ENCODE peak calls at places on chromosomes 5 and 9, in six cellular contexts. N is mammary epithelial cell; W is left kidney; Q is hippocampal formation; Z is neural crest cell; H is stimulated activated CD4-positive, alpha-beta T cell treated with anti-CD3 and anti-CD28 coated beads, Interleukin-15, amount 100 ng/mL, for 1 hour. S is an unnamed sample.

GRCh38 chr5:67233075-67233474 is 36.5 kb upstream of the CD180 start:
- DNase-seq in Q (no peak), Z (no peak), W (no peak), N (no peak), H (no peak), S (peak; percentile 29)

GRCh38 chr9:129322022-129322621 is 144.1 kb upstream of the IER5L start:
- DNase-seq in Q (no peak), Z (no peak), N (no peak), W (no peak), H (no peak), S (no peak)

GRCh38 chr5:26737763-26738162 is 300.6 kb downstream of the CDH9 start:
- DNase-seq in N (no peak), Q (no peak), W (no peak), Z (no peak), H (no peak), S (no peak)

GRCh38 chr9:7844283-7844682 is 44.7 kb upstream of the DMAC1 start:
- DNase-seq in H (no peak), N (no peak), Q (peak; percentile 68), W (peak; percentile 30), Z (no peak), S (peak; percentile 5)

GRCh38 chr9:88691811-88692210 is 156.8 kb downstream of the NXNL2 start:
- DNase-seq in W (no peak), Z (no peak), N (peak; percentile 23), H (no peak), Q (no peak), S (peak; percentile 69)

GRCh38 chr9:83449166-83449565 is 89.0 kb downstream of the FRMD3 start:
- DNase-seq in W (peak; percentile 62), Z (no peak), N (no peak), Q (no peak), H (no peak), S (no peak)

GRCh38 chr5:66741394-66741793 is 145.2 kb downstream of the MAST4 start:
- DNase-seq in W (no peak), H (no peak), Z (no peak), N (no peak), Q (no peak), S (no peak)

GRCh38 chr5:60814498-60814897 is 29.6 kb downstream of the ELOVL7 start:
- DNase-seq in N (no peak), Z (no peak), W (no peak), Q (no peak), H (no peak), S (no peak)

GRCh38 chr9:133160742-133161541 is 2.8 kb downstream of the GBGT1 start:
- DNase-seq in W (peak; percentile 80), H (no peak), N (peak; percentile 64), Q (peak; percentile 27), Z (peak; percentile 40), S (peak; percentile 85)

GRCh38 chr5:43215073-43215631 is 23.1 kb downstream of the NIM1K start:
- DNase-seq in W (no peak), N (peak; percentile 37), Q (no peak), H (no peak), Z (no peak), S (peak; percentile 58)

GRCh38 chr5:127950707-127951356 is 132.7 kb upstream of the SLC12A2 start:
- DNase-seq in W (peak; percentile 79), N (no peak), Z (no peak), Q (no peak), H (no peak), S (peak; percentile 36)

GRCh38 chr9:79301549-79301948 is 270.2 kb upstream of the TLE4 start:
- DNase-seq in Z (no peak), W (peak; percentile 67), Q (no peak), H (no peak), N (no peak), S (no peak)

GRCh38 chr9:124037790-124038189 is 26.2 kb downstream of the LHX2 start:
- DNase-seq in N (no peak), Q (no peak), W (no peak), Z (no peak), H (no peak), S (no peak)

GRCh38 chr5:34627794-34628193 is 28.3 kb upstream of the RAI14 start:
- DNase-seq in N (peak; percentile 23), Q (no peak), H (no peak), W (no peak), Z (no peak), S (peak; percentile 69)

GRCh38 chr5:56161446-56161838 is 71.7 kb downstream of the ANKRD55 start:
- DNase-seq in N (no peak), Z (no peak), H (no peak), Q (no peak), W (no peak), S (no peak)

GRCh38 chr5:126448720-126449119 is 25.5 kb downstream of the GRAMD2B start:
- DNase-seq in Z (no peak), Q (no peak), H (no peak), W (no peak), N (no peak), S (no peak)

GRCh38 chr5:68086857-68087256 is 128.7 kb upstream of the PIK3R1 start:
- DNase-seq in Q (peak; percentile 83), W (no peak), H (no peak), N (no peak), Z (no peak), S (peak; percentile 84)

GRCh38 chr5:126852104-126852531 is 75.2 kb downstream of the LMNB1 start:
- DNase-seq in H (no peak), Z (no peak), Q (no peak), W (no peak), N (no peak), S (peak; percentile 75)

GRCh38 chr5:152811985-152812384 is 406.9 kb upstream of the NMUR2 start:
- DNase-seq in H (no peak), N (peak; percentile 35), Z (no peak), Q (no peak), W (no peak), S (peak; percentile 2)

GRCh38 chr5:1410156-1411014 is 34.9 kb downstream of the SLC6A3 start:
- DNase-seq in N (no peak), H (no peak), Q (no peak), W (no peak), Z (no peak), S (no peak)

GRCh38 chr9:124257070-124257864 is 482 bp upstream of the NEK6 start:
- DNase-seq in Q (no peak), H (no peak), N (peak; percentile 14), Z (no peak), W (peak; percentile 35), S (peak; percentile 43)

S was measured in cardiac fibroblast.